ENCODE peak calls at places on chromosome 11, in four cellular contexts. One of them, this sample, is unnamed.

GRCh38 chr11:5197538-5197937 is 2.9 kb downstream of the OR51V1 start:
- DNase-seq in GM12865: no peak
- DNase-seq in fibroblast of villous mesenchyme: peak
- DNase-seq in mucosa of descending colon: no peak
- DNase-seq in this sample: no peak

GRCh38 chr11:12531681-12532080 is 142.5 kb upstream of the TEAD1 start:
- DNase-seq in GM12865: no peak
- DNase-seq in fibroblast of villous mesenchyme: no peak
- DNase-seq in mucosa of descending colon: no peak
- DNase-seq in this sample: no peak

GRCh38 chr11:76598426-76598839 is 72.1 kb downstream of the LRRC32 start:
- DNase-seq in GM12865: peak
- DNase-seq in fibroblast of villous mesenchyme: peak
- DNase-seq in mucosa of descending colon: peak
- DNase-seq in this sample: no peak

GRCh38 chr11:113494021-113494420 is 18.8 kb upstream of the DRD2 start:
- DNase-seq in GM12865: no peak
- DNase-seq in fibroblast of villous mesenchyme: no peak
- DNase-seq in mucosa of descending colon: no peak
- DNase-seq in this sample: no peak

GRCh38 chr11:65864758-65865471 is 4.7 kb downstream of the MUS81 start:
- DNase-seq in GM12865: peak
- DNase-seq in fibroblast of villous mesenchyme: no peak
- DNase-seq in mucosa of descending colon: peak
- DNase-seq in this sample: peak

GRCh38 chr11:87603887-87604286 is 566.2 kb downstream of the TMEM135 start:
- DNase-seq in GM12865: no peak
- DNase-seq in fibroblast of villous mesenchyme: no peak
- DNase-seq in mucosa of descending colon: no peak
- DNase-seq in this sample: no peak

GRCh38 chr11:126476256-126476970 is 120.9 kb downstream of the ST3GAL4 start:
- DNase-seq in GM12865: no peak
- DNase-seq in fibroblast of villous mesenchyme: no peak
- DNase-seq in mucosa of descending colon: peak
- DNase-seq in this sample: peak

GRCh38 chr11:93528252-93528651 is 14.9 kb downstream of the SMCO4 start:
- DNase-seq in GM12865: no peak
- DNase-seq in fibroblast of villous mesenchyme: no peak
- DNase-seq in mucosa of descending colon: no peak
- DNase-seq in this sample: no peak

GRCh38 chr11:62544521-62545436 is 1.8 kb downstream of the AHNAK start:
- DNase-seq in GM12865: peak
- DNase-seq in fibroblast of villous mesenchyme: no peak
- DNase-seq in mucosa of descending colon: peak
- DNase-seq in this sample: peak

GRCh38 chr11:63775221-63775620 is 6.6 kb upstream of the ZFTA start:
- DNase-seq in GM12865: no peak
- DNase-seq in fibroblast of villous mesenchyme: no peak
- DNase-seq in mucosa of descending colon: no peak
- DNase-seq in this sample: peak

GRCh38 chr11:86374586-86374985 is at the start of gene CCDC81:
- DNase-seq in GM12865: no peak
- DNase-seq in fibroblast of villous mesenchyme: peak
- DNase-seq in mucosa of descending colon: no peak
- DNase-seq in this sample: no peak

GRCh38 chr11:10426475-10426874 is 28.6 kb upstream of the AMPD3 start:
- DNase-seq in GM12865: no peak
- DNase-seq in fibroblast of villous mesenchyme: no peak
- DNase-seq in mucosa of descending colon: no peak
- DNase-seq in this sample: no peak

GRCh38 chr11:198236-198806 is 5.4 kb downstream of the SCGB1C1 start:
- DNase-seq in GM12865: no peak
- DNase-seq in fibroblast of villous mesenchyme: no peak
- DNase-seq in mucosa of descending colon: no peak
- DNase-seq in this sample: no peak

GRCh38 chr11:70141490-70142014 is 61.5 kb upstream of the FADD start:
- DNase-seq in GM12865: no peak
- DNase-seq in fibroblast of villous mesenchyme: no peak
- DNase-seq in mucosa of descending colon: no peak
- DNase-seq in this sample: peak

GRCh38 chr11:1706634-1707400 is 9.8 kb downstream of the KRTAP5-6 start:
- DNase-seq in GM12865: peak
- DNase-seq in fibroblast of villous mesenchyme: no peak
- DNase-seq in mucosa of descending colon: no peak
- DNase-seq in this sample: no peak
- TF ChIP-seq CTCF in GM12865: no peak
- TF ChIP-seq CTCF in fibroblast of villous mesenchyme: peak
- TF ChIP-seq CTCF in mucosa of descending colon: no peak
- TF ChIP-seq CTCF in this sample: peak

GRCh38 chr11:46334211-46334610 is 13.1 kb upstream of the DGKZ start:
- DNase-seq in GM12865: no peak
- DNase-seq in fibroblast of villous mesenchyme: no peak
- DNase-seq in mucosa of descending colon: no peak
- DNase-seq in this sample: no peak
- H3K4me3 ChIP-seq in GM12865: no peak
- H3K4me3 ChIP-seq in fibroblast of villous mesenchyme: no peak
- H3K4me3 ChIP-seq in mucosa of descending colon: no peak
- H3K4me3 ChIP-seq in this sample: no peak

GRCh38 chr11:117934526-117935307 is 5.5 kb upstream of the TMPRSS13 start:
- DNase-seq in GM12865: no peak
- DNase-seq in fibroblast of villous mesenchyme: no peak
- DNase-seq in mucosa of descending colon: no peak
- DNase-seq in this sample: no peak

GRCh38 chr11:117932426-117932825 is 3.2 kb upstream of the TMPRSS13 start:
- DNase-seq in GM12865: no peak
- DNase-seq in fibroblast of villous mesenchyme: no peak
- DNase-seq in mucosa of descending colon: no peak
- DNase-seq in this sample: no peak

GRCh38 chr11:117933475-117933874 is 4.3 kb upstream of the TMPRSS13 start:
- DNase-seq in GM12865: no peak
- DNase-seq in fibroblast of villous mesenchyme: no peak
- DNase-seq in mucosa of descending colon: no peak
- DNase-seq in this sample: no peak

GRCh38 chr11:117932987-117933386 is 3.8 kb upstream of the TMPRSS13 start:
- DNase-seq in GM12865: no peak
- DNase-seq in fibroblast of villous mesenchyme: no peak
- DNase-seq in mucosa of descending colon: no peak
- DNase-seq in this sample: no peak

GRCh38 chr11:117933930-117934329 is 4.7 kb upstream of the TMPRSS13 start:
- DNase-seq in GM12865: no peak
- DNase-seq in fibroblast of villous mesenchyme: no peak
- DNase-seq in mucosa of descending colon: no peak
- DNase-seq in this sample: no peak
- TF ChIP-seq CTCF in GM12865: no peak
- TF ChIP-seq CTCF in fibroblast of villous mesenchyme: no peak
- TF ChIP-seq CTCF in mucosa of descending colon: no peak
- TF ChIP-seq CTCF in this sample: peak

DNA sequence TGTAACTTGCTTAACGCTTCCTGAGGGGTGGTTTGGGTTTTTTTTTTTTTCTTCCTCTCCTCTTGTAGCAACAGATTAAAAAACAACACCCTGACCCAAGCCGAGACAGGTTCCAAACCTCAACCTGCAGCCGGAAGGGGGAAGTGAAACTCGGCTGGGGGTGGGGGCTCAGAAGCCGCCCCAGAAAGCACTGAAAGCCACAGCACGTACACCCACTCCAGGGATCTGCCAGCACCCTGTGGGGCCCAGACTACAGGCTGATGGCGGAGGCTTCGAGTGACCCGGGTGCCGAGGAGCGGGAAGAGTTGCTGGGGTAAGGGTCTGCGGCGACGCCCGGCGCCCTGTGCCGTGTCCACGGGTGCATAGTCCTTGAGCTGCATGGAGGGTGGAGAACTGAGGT is at the start of gene LSP1:
- DNase-seq in GM12865: peak
- DNase-seq in fibroblast of villous mesenchyme: no peak
- DNase-seq in mucosa of descending colon: peak
- DNase-seq in this sample: no peak
- H3K4me3 ChIP-seq in GM12865: peak
- H3K4me3 ChIP-seq in fibroblast of villous mesenchyme: no peak
- H3K4me3 ChIP-seq in mucosa of descending colon: peak
- H3K4me3 ChIP-seq in this sample: no peak

GRCh38 chr11:79768343-79768742 is 327.5 kb upstream of the TENM4 start:
- DNase-seq in GM12865: no peak
- DNase-seq in fibroblast of villous mesenchyme: no peak
- DNase-seq in mucosa of descending colon: no peak
- DNase-seq in this sample: no peak

GRCh38 chr11:79758325-79758724 is 317.5 kb upstream of the TENM4 start:
- DNase-seq in GM12865: no peak
- DNase-seq in fibroblast of villous mesenchyme: no peak
- DNase-seq in mucosa of descending colon: no peak
- DNase-seq in this sample: no peak

DNA sequence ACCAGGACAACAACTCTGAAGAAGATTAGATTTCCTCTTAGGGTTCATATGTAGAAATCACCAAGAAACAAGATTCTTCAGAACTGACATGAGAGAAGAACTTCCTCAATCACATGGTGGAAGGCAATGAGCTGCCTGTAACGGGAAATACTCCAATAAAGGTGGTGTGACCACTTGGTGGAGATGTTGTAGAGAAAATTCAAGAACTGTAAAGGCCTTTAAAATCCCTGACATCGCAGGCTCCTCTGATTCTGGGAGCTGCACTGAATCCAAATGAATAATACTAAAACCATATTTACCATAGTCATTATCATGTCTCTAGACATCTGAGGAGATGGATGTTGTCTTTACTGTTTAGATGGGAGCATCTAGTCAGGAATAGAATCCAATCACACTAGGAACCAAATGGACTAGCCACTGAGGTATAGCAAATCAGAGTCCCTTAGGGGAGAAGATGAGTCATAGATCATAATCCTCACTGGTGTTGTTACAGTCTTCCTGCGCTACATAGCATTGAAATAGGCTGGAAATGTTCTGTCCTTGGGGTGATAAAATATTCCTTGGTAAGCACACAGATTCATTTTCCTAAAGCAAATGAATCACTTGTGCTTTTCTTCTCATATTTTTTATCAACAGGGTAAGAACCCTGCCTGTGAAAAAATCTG is 321.6 kb upstream of the TENM4 start:
- DNase-seq in GM12865: no peak
- DNase-seq in fibroblast of villous mesenchyme: no peak
- DNase-seq in mucosa of descending colon: no peak
- DNase-seq in this sample: peak
- TF ChIP-seq CTCF in GM12865: no peak
- TF ChIP-seq CTCF in fibroblast of villous mesenchyme: no peak
- TF ChIP-seq CTCF in mucosa of descending colon: no peak
- TF ChIP-seq CTCF in this sample: peak

GRCh38 chr11:119019996-119020395 is 1.4 kb downstream of the TRAPPC4 start:
- DNase-seq in GM12865: no peak
- DNase-seq in fibroblast of villous mesenchyme: no peak
- DNase-seq in mucosa of descending colon: no peak
- DNase-seq in this sample: no peak
- H3K4me3 ChIP-seq in GM12865: peak
- H3K4me3 ChIP-seq in fibroblast of villous mesenchyme: peak
- H3K4me3 ChIP-seq in mucosa of descending colon: no peak
- H3K4me3 ChIP-seq in this sample: peak

GRCh38 chr11:1755344-1756023 is 5.1 kb upstream of the IFITM10 start:
- DNase-seq in GM12865: no peak
- DNase-seq in fibroblast of villous mesenchyme: no peak
- DNase-seq in mucosa of descending colon: peak
- DNase-seq in this sample: no peak
- TF ChIP-seq CTCF in GM12865: no peak
- TF ChIP-seq CTCF in fibroblast of villous mesenchyme: no peak
- TF ChIP-seq CTCF in mucosa of descending colon: no peak
- TF ChIP-seq CTCF in this sample: no peak

DNA sequence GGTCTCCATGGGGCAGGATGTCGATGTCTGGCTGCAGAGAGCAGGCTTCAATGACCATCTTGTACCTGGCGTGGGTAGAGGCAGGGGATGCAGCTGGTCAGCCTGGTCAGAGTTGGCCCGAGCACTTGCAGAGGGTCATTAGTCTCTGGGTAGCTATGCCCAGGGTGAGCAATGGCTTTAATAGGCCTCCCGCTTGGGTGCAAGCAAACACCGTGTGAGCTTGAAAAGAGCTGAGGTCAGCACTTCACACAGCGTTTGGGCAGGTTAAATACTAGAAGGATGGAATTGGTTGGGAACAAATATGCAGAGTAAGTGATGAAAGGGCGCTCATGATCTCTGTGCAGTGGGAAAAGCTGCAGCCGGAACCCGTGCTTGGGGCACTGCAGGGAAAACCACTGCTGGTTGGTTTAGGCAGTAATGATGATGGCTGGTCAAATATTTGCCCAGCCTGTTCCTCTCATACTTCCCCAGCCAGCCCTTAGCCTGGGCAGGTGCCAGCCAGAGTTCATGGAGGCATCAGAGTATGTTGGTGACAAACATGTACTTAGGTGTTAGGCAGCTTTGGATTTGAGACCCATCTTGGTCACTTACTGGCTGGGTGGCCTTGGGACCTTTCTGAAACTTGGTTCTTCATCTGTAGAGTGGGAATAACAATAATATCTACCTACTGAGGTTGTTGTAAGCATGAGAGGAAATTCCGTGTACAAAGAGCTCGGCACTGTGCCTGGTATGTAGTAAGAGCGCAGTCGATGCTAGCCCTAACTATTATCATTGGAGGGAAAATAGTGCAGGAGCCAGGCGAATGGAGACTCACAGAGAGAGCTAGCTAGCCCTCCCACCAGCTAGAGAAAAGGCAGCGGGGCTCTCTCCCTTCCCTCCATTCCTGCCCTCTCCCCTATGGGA is 25.2 kb upstream of the KCNJ11 start:
- DNase-seq in GM12865: no peak
- DNase-seq in fibroblast of villous mesenchyme: no peak
- DNase-seq in mucosa of descending colon: peak
- DNase-seq in this sample: no peak
- H3K4me3 ChIP-seq in GM12865: no peak
- H3K4me3 ChIP-seq in fibroblast of villous mesenchyme: no peak
- H3K4me3 ChIP-seq in mucosa of descending colon: no peak
- H3K4me3 ChIP-seq in this sample: no peak

GRCh38 chr11:132824642-132825041 is 707.7 kb downstream of the OPCML start:
- DNase-seq in GM12865: no peak
- DNase-seq in fibroblast of villous mesenchyme: no peak
- DNase-seq in mucosa of descending colon: no peak
- DNase-seq in this sample: no peak

GRCh38 chr11:132817387-132817786 is 714.9 kb downstream of the OPCML start:
- DNase-seq in GM12865: no peak
- DNase-seq in fibroblast of villous mesenchyme: no peak
- DNase-seq in mucosa of descending colon: no peak
- DNase-seq in this sample: no peak

GRCh38 chr11:132821027-132821426 is 711.3 kb downstream of the OPCML start:
- DNase-seq in GM12865: no peak
- DNase-seq in fibroblast of villous mesenchyme: no peak
- DNase-seq in mucosa of descending colon: no peak
- DNase-seq in this sample: no peak

DNA sequence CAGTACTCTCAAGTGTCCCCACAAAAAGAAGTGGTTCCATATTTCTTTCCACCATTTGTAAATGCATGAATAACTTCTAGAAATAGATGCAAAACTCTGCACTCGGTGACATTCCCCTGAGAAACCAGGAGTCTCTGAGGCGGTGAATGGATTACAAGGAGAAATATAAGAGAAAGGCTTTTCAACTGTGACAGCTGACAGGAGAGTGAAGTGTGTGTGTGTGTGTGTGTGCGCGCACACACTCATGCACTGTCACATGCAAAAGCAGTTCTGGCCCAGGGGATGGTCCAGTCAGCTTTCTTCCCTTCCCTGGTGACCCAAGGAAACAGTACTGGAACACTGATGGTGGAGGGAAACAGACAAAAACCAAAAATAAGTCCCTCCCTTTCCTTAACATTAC is 710.0 kb downstream of the OPCML start:
- DNase-seq in GM12865: no peak
- DNase-seq in fibroblast of villous mesenchyme: no peak
- DNase-seq in mucosa of descending colon: no peak
- DNase-seq in this sample: no peak
- TF ChIP-seq CTCF in GM12865: no peak
- TF ChIP-seq CTCF in fibroblast of villous mesenchyme: no peak
- TF ChIP-seq CTCF in mucosa of descending colon: no peak
- TF ChIP-seq CTCF in this sample: no peak